ENCODE peak calls at places on chromosome 2, in eight cellular contexts. D, G, H, U, Y, M, L and B are unnamed samples.

GRCh38 chr2:37415128-37415817 is 70.8 kb downstream of the QPCT start:
- DNase-seq in H (peak; percentile 28), L (peak; percentile 52), D (no peak), Y (no peak), G (no peak), M (no peak), U (no peak), B (no peak)

GRCh38 chr2:28398101-28398834 is 5.6 kb downstream of the FOSL2 start:
- DNase-seq in Y (no peak), U (no peak), H (no peak), M (no peak), G (no peak), L (peak; percentile 79), D (no peak), B (no peak)

GRCh38 chr2:111101592-111101991 is 19.1 kb upstream of the BCL2L11 start:
- DNase-seq in H (peak; percentile 18), U (no peak), M (no peak), G (no peak), Y (no peak), D (no peak), L (no peak), B (no peak)

GRCh38 chr2:222912117-222912516 is 51.3 kb downstream of the ACSL3 start:
- DNase-seq in D (no peak), H (peak; percentile 96), G (no peak), L (peak; percentile 50), M (no peak), Y (no peak), U (no peak), B (no peak)

GRCh38 chr2:231710751-231711676 is 2.7 kb downstream of the PTMA start:
- DNase-seq in U (peak; percentile 41), G (no peak), D (no peak), Y (peak; percentile 62), M (peak; percentile 68), H (peak; percentile 28), L (no peak), B (no peak)

GRCh38 chr2:86685351-86685750 is 34.7 kb upstream of the RMND5A start:
- DNase-seq in G (no peak), D (no peak), U (no peak), Y (no peak), H (no peak), M (no peak), L (no peak), B (no peak)

GRCh38 chr2:99278793-99279291 is 22.2 kb downstream of the LYG1 start:
- DNase-seq in G (no peak), D (no peak), Y (no peak), M (no peak), U (no peak), H (no peak), L (peak; percentile 41), B (no peak)

GRCh38 chr2:17813015-17813741 is 3.1 kb upstream of the MSGN1 start:
- DNase-seq in D (no peak), G (no peak), U (no peak), Y (no peak), L (no peak), H (peak; percentile 45), M (no peak), B (no peak)

GRCh38 chr2:47438084-47438483 is 35.1 kb downstream of the MSH2 start:
- DNase-seq in D (no peak), L (no peak), Y (no peak), G (no peak), U (no peak), H (no peak), M (no peak), B (no peak)

DNA sequence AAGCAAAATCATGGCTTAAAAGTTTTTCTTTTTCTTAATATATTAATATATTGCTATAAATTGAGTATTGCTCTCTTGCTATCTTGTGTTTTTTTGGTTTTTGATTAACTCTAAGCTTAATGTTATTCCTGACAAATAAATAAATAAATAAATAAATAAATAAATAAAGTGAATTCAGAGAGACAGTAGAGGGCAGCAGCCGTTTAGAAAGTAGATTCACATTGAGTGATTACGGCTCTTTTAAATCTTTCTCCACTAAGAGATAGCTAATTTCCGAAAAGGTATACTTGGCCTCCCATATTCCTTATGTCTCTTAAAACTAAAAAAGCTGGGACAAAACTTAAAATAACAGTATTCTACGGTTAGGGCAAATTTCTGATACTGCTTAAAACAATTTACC is 34.3 kb downstream of the MSH2 start:
- DNase-seq in G (no peak), M (no peak), U (no peak), H (peak; percentile 32), D (peak; percentile 31), Y (no peak), L (peak; percentile 73), B (no peak)
- TF ChIP-seq CTCF in G (no peak), M (no peak), U (peak; percentile 43), H (peak; percentile 14), D (peak; percentile 19), Y (no peak), L (peak; percentile 40), B (peak; percentile 65)

DNA sequence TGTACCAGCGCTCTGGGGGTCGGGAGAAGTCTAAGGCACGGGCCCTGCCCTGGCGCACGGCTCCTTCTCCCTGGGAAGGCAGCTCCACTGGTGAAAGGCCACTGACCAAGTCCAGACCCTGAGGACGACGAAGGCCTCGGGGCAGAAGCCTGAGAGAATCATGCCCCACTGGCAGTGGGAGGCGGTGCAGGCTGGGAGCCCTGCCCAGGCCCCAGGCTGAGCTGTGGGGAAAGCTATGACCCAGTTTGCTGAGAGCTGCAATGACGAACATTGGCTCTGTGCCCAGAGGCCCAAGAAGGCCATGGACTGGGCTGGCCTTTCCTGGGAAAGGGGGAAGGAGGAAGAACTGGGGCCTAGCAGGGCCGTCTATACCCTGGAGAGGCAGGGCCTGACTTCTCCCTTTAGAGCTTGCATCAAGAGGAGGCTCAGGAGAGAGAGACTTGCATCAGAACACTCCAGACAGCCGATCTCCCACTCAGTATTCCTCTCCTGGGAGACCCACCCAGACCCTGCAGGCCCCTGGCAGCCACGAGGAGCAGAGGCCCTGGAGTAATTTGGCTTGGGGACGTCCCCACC is 32.9 kb downstream of the HS1BP3 start:
- DNase-seq in U (peak; percentile 96), L (peak; percentile 100), G (no peak), D (no peak), H (no peak), M (peak; percentile 46), Y (no peak), B (no peak)
- TF ChIP-seq CTCF in U (peak; percentile 35), L (peak; percentile 57), G (no peak), D (no peak), H (peak; percentile 17), M (peak; percentile 32), Y (peak; percentile 13), B (peak; percentile 35)

GRCh38 chr2:127048969-127049897 is 57.7 kb downstream of the BIN1 start:
- DNase-seq in M (no peak), Y (no peak), U (no peak), L (no peak), G (no peak), D (no peak), H (no peak), B (no peak)
- TF ChIP-seq CTCF in M (no peak), Y (no peak), U (no peak), L (no peak), G (no peak), D (no peak), H (no peak), B (no peak)

GRCh38 chr2:46379213-46380037 is 82.2 kb downstream of the EPAS1 start:
- DNase-seq in L (no peak), M (no peak), U (no peak), G (no peak), D (no peak), H (no peak), Y (no peak), B (no peak)

GRCh38 chr2:46381263-46381849 is 84.1 kb downstream of the EPAS1 start:
- DNase-seq in U (no peak), L (no peak), Y (no peak), H (no peak), D (no peak), M (no peak), G (no peak), B (no peak)

GRCh38 chr2:46381871-46382270 is 84.7 kb downstream of the EPAS1 start:
- DNase-seq in D (no peak), M (no peak), Y (no peak), H (no peak), G (no peak), U (no peak), L (no peak), B (no peak)

GRCh38 chr2:46378616-46379015 is 81.4 kb downstream of the EPAS1 start:
- DNase-seq in Y (no peak), D (no peak), U (no peak), L (no peak), G (no peak), M (no peak), H (no peak), B (no peak)

GRCh38 chr2:46380038-46380940 is 83.1 kb downstream of the EPAS1 start:
- DNase-seq in U (no peak), Y (no peak), L (no peak), M (no peak), D (no peak), H (no peak), G (no peak), B (no peak)
- TF ChIP-seq CTCF in U (no peak), Y (no peak), L (no peak), M (no peak), D (no peak), H (no peak), G (no peak), B (no peak)

DNA sequence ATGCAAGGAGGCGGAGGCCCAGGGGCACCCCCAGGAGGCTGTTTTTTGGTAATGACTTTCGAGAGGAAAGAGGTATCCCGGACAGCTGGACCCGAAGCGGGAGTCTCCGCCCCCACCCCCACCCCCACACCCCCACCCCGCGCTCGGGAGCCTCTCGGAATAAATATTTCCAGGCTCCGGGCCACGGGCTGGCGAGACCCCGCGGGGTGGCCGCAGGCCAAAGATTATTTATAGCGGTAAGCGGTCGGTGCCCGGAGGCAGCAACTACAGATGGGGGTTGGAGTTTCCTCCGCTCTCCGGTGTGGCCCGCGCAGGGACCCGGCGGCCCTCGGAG is 3.3 kb downstream of the CYP26B1 start:
- DNase-seq in M (peak; percentile 50), G (no peak), L (no peak), H (no peak), Y (no peak), U (peak; percentile 74), D (no peak), B (no peak)
- TF ChIP-seq CTCF in M (no peak), G (no peak), L (no peak), H (no peak), Y (no peak), U (no peak), D (no peak), B (no peak)